ENCODE peak calls at places on chromosome 12, in five cellular contexts. H is fibroblast of lung, L is pancreas, D is NB4, I is gastrocnemius medialis. N is an unnamed sample.

GRCh38 chr12:94761559-94761958 is 111.2 kb upstream of the TMCC3 start:
- DNase-seq in D (peak; percentile 70), I (no peak), L (no peak), H (peak; percentile 88), N (no peak)

GRCh38 chr12:31773223-31773750 is 44.5 kb upstream of the AMN1 start:
- DNase-seq in L (no peak), D (no peak), H (peak; percentile 40), I (no peak), N (peak; percentile 57)

GRCh38 chr12:107320031-107320928 is 226.9 kb upstream of the CRY1 start:
- DNase-seq in H (no peak), I (no peak), D (peak; percentile 71), L (peak; percentile 74), N (no peak)

GRCh38 chr12:46907791-46908190 is 82.0 kb upstream of the SLC38A4 start:
- DNase-seq in H (no peak), I (no peak), L (no peak), D (no peak), N (no peak)

GRCh38 chr12:2961705-2962104 is 2.5 kb downstream of the TEAD4 start:
- DNase-seq in D (no peak), I (no peak), H (no peak), L (no peak), N (no peak)

GRCh38 chr12:106113042-106113441 is 25.7 kb downstream of the NUAK1 start:
- DNase-seq in H (no peak), L (no peak), D (peak; percentile 85), I (no peak), N (peak; percentile 5)

GRCh38 chr12:82225871-82226270 is 132.3 kb downstream of the CCDC59 start:
- DNase-seq in D (no peak), L (no peak), I (no peak), H (no peak), N (no peak)

GRCh38 chr12:1911598-1912575 is 6.6 kb downstream of the CACNA2D4 start:
- DNase-seq in D (peak; percentile 2), L (no peak), I (peak; percentile 74), H (no peak), N (no peak)

GRCh38 chr12:64801381-64801780 is 23.1 kb upstream of the TBC1D30 start:
- DNase-seq in L (no peak), D (no peak), H (peak; percentile 18), I (no peak), N (no peak)

GRCh38 chr12:12034344-12034743 is 36.4 kb upstream of the BCL2L14 start:
- DNase-seq in H (no peak), D (no peak), L (no peak), I (no peak), N (peak; percentile 28)

GRCh38 chr12:12035229-12035628 is 35.5 kb upstream of the BCL2L14 start:
- DNase-seq in L (no peak), I (no peak), D (no peak), H (no peak), N (no peak)

GRCh38 chr12:12032260-12032761 is 38.4 kb upstream of the BCL2L14 start:
- DNase-seq in H (no peak), D (no peak), I (no peak), L (no peak), N (peak; percentile 79)

GRCh38 chr12:12032771-12033588 is 37.8 kb upstream of the BCL2L14 start:
- DNase-seq in I (peak; percentile 35), D (peak; percentile 76), H (peak; percentile 90), L (peak; percentile 90), N (peak; percentile 93)

DNA sequence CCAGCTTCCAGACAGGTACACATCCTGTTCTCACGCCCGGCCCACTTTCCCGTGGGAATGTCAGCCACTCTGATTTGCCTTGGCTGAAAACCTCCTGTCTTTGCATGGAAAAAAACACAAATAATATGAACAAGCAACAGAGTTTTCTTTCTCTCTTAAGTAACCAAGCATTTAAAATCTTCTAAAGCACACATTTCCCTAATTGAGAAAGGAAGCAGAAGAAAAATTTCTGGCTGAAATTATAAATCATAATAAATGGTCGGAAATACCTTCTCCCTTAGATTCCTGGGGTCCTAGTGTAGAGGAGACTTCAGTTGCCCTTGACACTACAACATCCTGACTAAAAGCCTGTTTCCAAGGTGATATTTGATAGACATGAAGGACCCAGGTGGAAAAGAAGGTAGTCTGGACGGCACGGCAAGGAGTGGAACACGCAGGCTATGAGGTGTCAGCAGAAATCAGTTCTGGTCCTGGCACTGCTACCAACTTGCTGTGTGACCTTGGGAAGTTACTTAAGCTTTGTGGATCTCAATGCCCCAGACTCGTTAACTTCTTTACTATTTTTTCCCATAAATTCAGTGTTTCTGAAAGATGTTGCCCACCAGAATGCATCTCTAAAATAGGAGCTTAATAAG is 37.0 kb upstream of the BCL2L14 start:
- DNase-seq in L (no peak), D (no peak), I (no peak), H (no peak), N (no peak)
- TF ChIP-seq CTCF in L (peak; percentile 4), D (no peak), I (peak; percentile 5), H (no peak), N (no peak)

GRCh38 chr12:132601171-132601883 is 9.1 kb downstream of the LRCOL1 start:
- DNase-seq in I (no peak), H (no peak), L (peak; percentile 63), D (no peak), N (no peak)
- H3K4me3 ChIP-seq in I (no peak overlapping the region), H (no peak overlapping the region), L (no peak overlapping the region), D (no peak overlapping the region), N (no peak overlapping the region)

GRCh38 chr12:47944685-47945340 is 18.6 kb upstream of the TMEM106C start:
- DNase-seq in H (no peak), I (no peak), L (no peak), D (no peak), N (no peak)

GRCh38 chr12:47943492-47944359 is 19.7 kb upstream of the TMEM106C start:
- DNase-seq in H (no peak), L (no peak), I (no peak), D (no peak), N (no peak)

GRCh38 chr12:47940773-47941474 is 22.5 kb upstream of the TMEM106C start:
- DNase-seq in I (no peak), D (no peak), L (no peak), H (no peak), N (no peak)

GRCh38 chr12:47941475-47942326 is 21.7 kb upstream of the TMEM106C start:
- DNase-seq in L (peak; percentile 54), D (no peak), H (no peak), I (no peak), N (no peak)

DNA sequence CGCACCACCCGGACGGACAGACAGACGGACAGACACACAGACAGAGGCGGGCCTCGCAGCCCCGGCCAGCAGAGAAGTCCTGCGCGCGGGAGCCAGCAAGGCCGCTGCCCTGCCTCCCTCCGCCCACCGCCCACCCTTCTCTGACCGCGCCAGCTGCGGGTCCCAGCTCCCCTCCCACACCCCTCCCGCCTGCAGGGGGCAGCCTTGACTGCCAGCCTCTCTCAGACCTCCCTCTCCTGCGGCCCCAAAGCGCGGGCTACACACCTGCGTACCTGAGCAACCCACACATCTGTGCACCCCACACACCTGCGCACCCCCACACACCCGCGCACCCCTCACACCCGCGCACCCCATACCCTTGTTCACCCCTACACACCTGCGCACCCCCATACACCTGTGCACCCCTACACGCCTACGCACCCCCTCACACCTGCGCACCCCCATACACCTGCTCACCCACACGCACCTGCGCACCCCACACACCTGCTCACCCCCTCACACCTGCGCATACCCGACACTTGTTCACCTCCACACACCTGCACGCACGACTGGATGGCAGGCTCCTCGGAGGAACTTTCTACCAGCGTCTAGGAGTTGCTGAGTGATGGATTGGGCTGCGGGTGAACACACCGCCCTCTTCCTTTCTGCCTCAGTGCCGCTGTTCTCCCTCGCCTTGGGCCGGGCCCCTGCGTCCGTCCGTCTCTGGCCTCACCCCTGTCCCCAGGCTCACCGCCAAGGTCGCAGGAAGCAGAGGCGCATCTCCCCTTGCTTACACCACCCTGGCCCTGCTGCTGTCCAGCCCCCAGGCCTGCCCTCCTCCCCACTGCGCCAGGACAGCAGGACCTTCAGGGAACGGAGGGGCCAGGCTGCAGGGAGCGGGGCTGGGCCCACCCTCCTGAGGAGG is 20.8 kb upstream of the TMEM106C start:
- DNase-seq in I (no peak), D (peak; percentile 43), L (no peak), H (no peak), N (peak; percentile 7)
- TF ChIP-seq CTCF in I (peak; percentile 39), D (peak; percentile 37), L (no peak), H (peak; percentile 20), N (peak; percentile 28)

GRCh38 chr12:119182701-119183493 is 4.2 kb downstream of the HSPB8 start:
- DNase-seq in D (no peak), L (no peak), I (peak; percentile 40), H (peak; percentile 23), N (no peak)

GRCh38 chr12:119179335-119180021 is 747 bp downstream of the HSPB8 start:
- DNase-seq in H (peak; percentile 49), I (peak; percentile 68), D (no peak), L (peak; percentile 61), N (no peak)

GRCh38 chr12:119180380-119181040 is 1.8 kb downstream of the HSPB8 start:
- DNase-seq in I (peak; percentile 78), D (no peak), L (no peak), H (peak; percentile 85), N (no peak)

GRCh38 chr12:119181944-119182343 is 3.2 kb downstream of the HSPB8 start:
- DNase-seq in H (no peak), L (no peak), I (no peak), D (no peak), N (no peak)

GRCh38 chr12:119181202-119181601 is 2.5 kb downstream of the HSPB8 start:
- DNase-seq in D (no peak), H (no peak), L (no peak), I (no peak), N (no peak)
- H3K4me3 ChIP-seq in D (no peak overlapping the region), H (no peak overlapping the region), L (no peak overlapping the region), I (peak overlapping the region; percentile 92), N (no peak overlapping the region)

DNA sequence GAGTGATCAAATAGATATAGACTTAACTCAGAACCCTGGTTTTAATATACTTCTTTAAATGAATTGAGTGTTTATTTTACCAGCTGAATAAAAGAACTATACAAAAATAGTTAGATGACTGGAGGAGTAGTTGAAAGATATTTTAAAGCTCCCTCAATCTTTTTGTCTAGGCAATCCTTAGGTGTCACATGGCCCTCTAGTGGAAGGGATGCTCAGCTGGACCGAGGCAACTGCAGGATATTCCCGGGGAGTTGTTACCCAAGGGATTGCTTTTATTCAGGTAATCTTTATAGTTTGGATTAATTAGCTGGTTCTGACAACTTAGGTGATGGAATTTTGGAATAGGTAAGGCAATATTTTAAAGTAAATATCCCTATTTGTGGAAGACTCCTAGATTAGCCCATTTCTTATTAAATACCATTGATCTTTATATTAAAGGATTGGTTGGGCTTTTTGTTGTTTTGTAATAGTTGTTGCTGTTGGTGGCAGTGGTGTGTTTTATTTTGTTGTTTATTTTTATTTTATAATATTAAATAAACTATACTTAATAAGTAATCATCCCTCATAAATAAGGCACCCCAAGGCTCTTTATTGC is 57.1 kb downstream of the ZDHHC17 start:
- DNase-seq in D (peak; percentile 25), I (no peak), L (no peak), H (peak; percentile 50), N (no peak)
- TF ChIP-seq CTCF in D (peak; percentile 61), I (peak; percentile 65), L (no peak), H (peak; percentile 79), N (peak; percentile 18)

DNA sequence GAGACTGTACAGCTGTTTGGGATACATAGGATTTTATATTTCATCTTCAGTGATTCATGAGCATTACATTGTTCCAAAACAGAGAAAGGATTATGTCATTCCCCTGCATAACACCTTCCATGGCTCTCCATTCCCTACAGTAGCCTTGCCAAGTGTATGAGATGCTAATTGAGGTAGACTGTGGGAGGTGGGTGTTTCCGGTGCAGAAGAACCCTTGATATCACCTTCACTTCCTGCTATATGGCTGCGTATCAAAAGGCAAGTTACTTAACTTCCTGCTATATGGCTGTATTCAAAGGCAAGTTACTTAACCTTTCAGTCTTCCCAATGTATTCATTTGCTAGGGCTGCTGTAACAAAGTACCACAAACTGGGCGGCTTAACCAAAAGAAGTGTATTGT is 11.2 kb downstream of the FAR2 start:
- DNase-seq in I (no peak), D (peak; percentile 62), L (no peak), H (no peak), N (no peak)
- H3K4me3 ChIP-seq in I (no peak overlapping the region), D (no peak overlapping the region), L (no peak overlapping the region), H (no peak overlapping the region), N (no peak overlapping the region)